ENCODE peak calls at places on chromosomes 6 and 20, in ten cellular contexts. U is midbrain, P is NCI-H1417, D is mucosa of descending colon, S is psoas muscle, X is ELR, O is breast epithelium, A is HEK293T, F is H7, L is tibial artery. H is an unnamed sample.

GRCh38 chr20:44092551-44093248 is 94.3 kb downstream of the JPH2 start:
- DNase-seq in U (peak), P (peak), D (no peak), S (no peak), X (peak), O (no peak), A (no peak), F (no peak), L (no peak), H (no peak)

GRCh38 chr20:1291191-1291741 is 25.2 kb downstream of the SNPH start:
- DNase-seq in U (no peak), P (peak), D (no peak), S (peak), X (peak), O (no peak), A (no peak), F (no peak), L (no peak), H (no peak)

GRCh38 chr20:23602261-23602660 is 3.5 kb downstream of the CST9 start:
- DNase-seq in U (no peak), P (no peak), D (no peak), S (no peak), X (no peak), O (no peak), A (no peak), F (no peak), L (no peak), H (peak)

GRCh38 chr6:133977983-133978895 is 25.2 kb downstream of the TBPL1 start:
- DNase-seq in U (no peak), P (no peak), D (no peak), S (no peak), X (peak), O (no peak), A (no peak), F (no peak), L (peak), H (no peak)

GRCh38 chr6:150368762-150369161 is at the start of gene IYD:
- DNase-seq in U (no peak), P (no peak), D (peak), S (no peak), X (no peak), O (no peak), A (no peak), F (no peak), L (no peak), H (no peak)

GRCh38 chr6:130681028-130681427 is 146.2 kb upstream of the SMLR1 start:
- DNase-seq in U (no peak), P (no peak), D (no peak), S (no peak), X (peak), O (no peak), A (no peak), F (no peak), L (no peak), H (no peak)

GRCh38 chr6:104623052-104623690 is 236.5 kb downstream of the HACE1 start:
- DNase-seq in U (no peak), P (no peak), D (no peak), S (no peak), X (peak), O (no peak), A (peak), F (peak), L (no peak), H (no peak)

GRCh38 chr6:144017167-144018094 is 9.4 kb upstream of the PLAGL1 start:
- DNase-seq in U (no peak), P (no peak), D (no peak), S (no peak), X (no peak), O (no peak), A (no peak), F (no peak), L (no peak), H (no peak)

GRCh38 chr6:144012534-144012933 is 4.5 kb upstream of the PLAGL1 start:
- DNase-seq in U (no peak), P (no peak), D (no peak), S (no peak), X (peak), O (no peak), A (no peak), F (no peak), L (no peak), H (no peak)